ENCODE peak calls at places on chromosomes 3 and 15, in six cellular contexts. H is psoas muscle, Q is GM23338, D is uterus, B is heart left ventricle, V is dorsolateral prefrontal cortex. P is an unnamed sample.

GRCh38 chr15:40063563-40064011 is 24.6 kb upstream of the SRP14 start:
- DNase-seq in H (peak; percentile 69), Q (no peak), D (no peak), B (no peak), V (no peak), P (no peak)

GRCh38 chr3:31035681-31036080 is 141.2 kb upstream of the GADL1 start:
- DNase-seq in H (no peak), Q (no peak), D (no peak), B (no peak), V (no peak), P (no peak)

GRCh38 chr15:57861039-57861638 is 154.6 kb downstream of the POLR2M start:
- DNase-seq in H (no peak), Q (peak; percentile 76), D (no peak), B (no peak), V (no peak), P (peak; percentile 57)

GRCh38 chr3:55873523-55874254 is 386.6 kb upstream of the WNT5A start:
- DNase-seq in H (no peak), Q (no peak), D (no peak), B (no peak), V (no peak), P (no peak)

GRCh38 chr3:133152056-133152455 is 113.9 kb downstream of the TMEM108 start:
- DNase-seq in H (no peak), Q (no peak), D (no peak), B (no peak), V (no peak), P (no peak)

GRCh38 chr15:22265056-22265945 is 185.0 kb downstream of the OR4M2 start:
- DNase-seq in H (no peak), Q (no peak), D (no peak), B (no peak), V (no peak), P (no peak)

GRCh38 chr3:23017800-23018199 is 185.3 kb upstream of the UBE2E2 start:
- DNase-seq in H (no peak), Q (no peak), D (no peak), B (no peak), V (no peak), P (no peak)

GRCh38 chr3:16350041-16350952 is 85.3 kb downstream of the OXNAD1 start:
- DNase-seq in H (no peak), Q (no peak), D (no peak), B (no peak), V (no peak), P (peak; percentile 79)

GRCh38 chr15:91302588-91303439 is 202.8 kb downstream of the SV2B start:
- DNase-seq in H (no peak), Q (peak; percentile 92), D (no peak), B (no peak), V (no peak), P (peak; percentile 63)

DNA sequence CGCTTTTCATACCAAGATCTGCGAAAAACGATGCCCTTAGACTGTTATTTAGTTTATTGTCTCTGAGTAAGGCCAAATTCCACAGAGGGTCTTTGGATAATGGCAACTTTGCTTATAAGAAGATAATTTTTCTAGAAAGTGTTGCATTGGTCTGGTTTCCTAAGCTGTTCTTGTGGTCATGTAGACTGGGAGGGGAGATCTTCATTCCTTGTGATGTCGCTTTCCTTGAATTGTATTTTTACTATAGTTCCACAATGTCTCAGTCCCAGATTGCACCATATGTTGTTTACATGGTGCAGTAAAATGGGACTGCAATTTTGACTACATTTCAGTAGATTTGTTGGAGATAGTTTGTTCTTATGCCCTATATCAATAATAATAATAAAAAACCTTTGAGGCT is 28.8 kb upstream of the ST3GAL6 start:
- DNase-seq in H (no peak), Q (no peak), D (no peak), B (no peak), V (no peak), P (no peak)
- H3K4me3 ChIP-seq in H (peak overlapping the region; percentile 93), Q (peak overlapping the region; percentile 63), D (peak overlapping the region; percentile 59), B (peak overlapping the region; percentile 96), V (peak overlapping the region; percentile 85), P (peak overlapping the region; percentile 73)

DNA sequence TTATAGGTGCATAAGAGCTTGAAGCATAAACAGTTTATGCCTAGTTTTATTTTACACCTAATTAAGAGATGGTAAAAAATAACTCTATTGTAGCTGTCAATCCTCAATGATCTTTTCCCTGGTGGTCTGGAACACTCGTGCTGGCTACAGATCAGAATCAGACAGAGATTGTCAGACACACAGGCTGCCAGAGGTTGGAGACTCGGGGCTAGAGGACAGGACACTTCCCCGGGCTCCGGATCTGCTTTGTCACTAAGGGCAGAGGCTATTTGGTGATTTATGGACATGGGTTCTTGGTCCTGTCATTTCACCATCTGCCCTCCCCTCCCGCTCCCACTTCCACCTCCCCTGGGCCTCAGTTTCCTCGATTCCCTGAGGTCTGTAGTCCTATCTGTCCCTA is 16.5 kb upstream of the FAM174B start:
- DNase-seq in H (no peak), Q (no peak), D (no peak), B (no peak), V (no peak), P (no peak)
- TF ChIP-seq CTCF in H (no peak), Q (no peak), D (no peak), B (no peak), V (no peak), P (no peak)

DNA sequence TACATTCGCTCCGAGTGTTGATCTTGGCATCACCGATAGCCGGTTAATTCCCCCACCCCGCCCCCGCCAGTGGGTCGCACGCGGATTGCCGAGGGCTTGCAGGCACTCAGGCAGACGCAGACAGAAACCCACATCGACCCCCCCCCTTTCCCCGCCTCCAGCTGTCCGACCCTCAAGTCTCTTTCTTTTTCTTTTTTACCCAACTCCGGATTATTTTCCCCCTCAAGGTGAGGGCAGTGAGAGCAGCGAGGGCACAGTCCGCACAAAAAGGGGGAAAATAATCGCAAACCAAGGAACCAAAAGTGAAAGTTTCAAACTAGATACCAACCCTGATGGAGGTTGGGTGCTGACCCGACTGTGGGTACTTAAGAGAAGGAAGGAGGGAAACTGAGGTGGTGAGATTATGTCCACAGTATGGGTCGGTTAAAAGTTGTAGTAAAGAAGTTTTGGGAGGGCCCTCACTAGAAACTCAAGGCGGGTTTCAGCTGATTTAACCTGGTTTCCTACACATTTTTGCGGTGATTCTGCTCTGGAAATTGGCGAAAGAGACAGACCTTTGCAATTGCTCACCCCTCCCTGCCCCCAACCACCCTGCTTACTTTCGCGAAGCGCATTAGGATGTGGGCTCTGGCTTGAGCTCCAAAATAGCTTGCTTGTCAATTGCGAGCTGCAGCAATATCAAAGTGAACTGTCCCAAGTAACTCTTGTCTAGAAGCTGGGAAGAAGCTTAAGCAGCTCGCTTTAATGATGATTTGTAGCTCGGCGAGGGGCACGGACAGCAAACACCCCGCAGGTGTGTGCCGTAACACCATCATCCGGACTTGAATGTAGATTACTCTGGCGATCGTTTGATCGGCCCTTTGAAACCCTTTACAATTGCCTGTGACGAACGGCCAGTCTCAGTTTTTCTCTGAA is 15.7 kb downstream of the SOX2 start:
- DNase-seq in H (no peak), Q (peak; percentile 74), D (no peak), B (no peak), V (no peak), P (no peak)
- H3K4me3 ChIP-seq in H (peak overlapping the region; percentile 43), Q (peak overlapping the region; percentile 61), D (no peak overlapping the region), B (peak overlapping the region; percentile 35), V (peak overlapping the region; percentile 59), P (peak overlapping the region; percentile 44)

DNA sequence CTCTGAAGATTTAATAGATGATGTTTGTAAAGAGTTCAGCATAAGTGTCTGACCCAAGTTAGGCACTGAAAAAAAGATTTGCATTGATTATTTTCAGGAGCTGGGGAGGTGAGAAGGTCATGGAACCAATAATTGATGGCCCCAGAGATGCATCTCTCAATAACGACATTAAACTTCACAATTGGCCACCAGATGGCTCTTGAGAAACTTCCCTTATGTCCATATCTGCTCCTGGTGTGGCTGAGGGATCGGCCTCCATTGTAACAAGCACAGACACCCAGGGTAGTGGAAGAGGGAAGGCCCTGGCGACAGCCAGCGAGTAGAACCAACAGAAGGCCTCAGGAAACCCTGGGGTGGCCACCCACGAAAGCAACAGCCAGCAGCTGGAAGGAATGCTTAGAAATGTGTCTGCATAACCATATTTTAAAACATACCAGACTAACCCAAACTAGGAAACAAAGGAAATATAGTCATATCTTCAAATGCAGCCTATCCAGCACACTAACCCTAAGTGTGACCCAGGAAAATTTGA is 536.7 kb downstream of the SOX2 start:
- DNase-seq in H (no peak), Q (no peak), D (no peak), B (no peak), V (no peak), P (no peak)
- TF ChIP-seq CTCF in H (no peak), Q (peak; percentile 34), D (no peak), B (no peak), V (no peak), P (peak; percentile 24)

GRCh38 chr3:81198766-81199165 is 562.7 kb downstream of the GBE1 start:
- DNase-seq in H (no peak), Q (no peak), D (no peak), B (no peak), V (no peak), P (no peak)
- H3K4me3 ChIP-seq in H (no peak overlapping the region), Q (no peak overlapping the region), D (no peak overlapping the region), B (no peak overlapping the region), V (no peak overlapping the region), P (no peak overlapping the region)

GRCh38 chr3:131849640-131850039 is 185.2 kb downstream of the CPNE4 start:
- DNase-seq in H (no peak), Q (no peak), D (no peak), B (no peak), V (no peak), P (no peak)
- TF ChIP-seq CTCF in H (no peak), Q (no peak), D (no peak), B (no peak), V (no peak), P (no peak)

GRCh38 chr3:149753717-149754116 is 1.4 kb upstream of the COMMD2 start:
- DNase-seq in H (no peak), Q (no peak), D (no peak), B (no peak), V (no peak), P (no peak)
- H3K4me3 ChIP-seq in H (no peak overlapping the region), Q (no peak overlapping the region), D (no peak overlapping the region), B (no peak overlapping the region), V (no peak overlapping the region), P (no peak overlapping the region)

GRCh38 chr3:119530418-119530817 is 29.0 kb downstream of the CD80 start:
- DNase-seq in H (no peak), Q (no peak), D (no peak), B (no peak), V (no peak), P (no peak)

GRCh38 chr3:119527731-119528130 is 29.4 kb downstream of the TIMMDC1 start:
- DNase-seq in H (no peak), Q (no peak), D (no peak), B (no peak), V (no peak), P (no peak)

GRCh38 chr3:119529883-119530282 is 29.5 kb downstream of the CD80 start:
- DNase-seq in H (no peak), Q (no peak), D (no peak), B (no peak), V (no peak), P (no peak)

DNA sequence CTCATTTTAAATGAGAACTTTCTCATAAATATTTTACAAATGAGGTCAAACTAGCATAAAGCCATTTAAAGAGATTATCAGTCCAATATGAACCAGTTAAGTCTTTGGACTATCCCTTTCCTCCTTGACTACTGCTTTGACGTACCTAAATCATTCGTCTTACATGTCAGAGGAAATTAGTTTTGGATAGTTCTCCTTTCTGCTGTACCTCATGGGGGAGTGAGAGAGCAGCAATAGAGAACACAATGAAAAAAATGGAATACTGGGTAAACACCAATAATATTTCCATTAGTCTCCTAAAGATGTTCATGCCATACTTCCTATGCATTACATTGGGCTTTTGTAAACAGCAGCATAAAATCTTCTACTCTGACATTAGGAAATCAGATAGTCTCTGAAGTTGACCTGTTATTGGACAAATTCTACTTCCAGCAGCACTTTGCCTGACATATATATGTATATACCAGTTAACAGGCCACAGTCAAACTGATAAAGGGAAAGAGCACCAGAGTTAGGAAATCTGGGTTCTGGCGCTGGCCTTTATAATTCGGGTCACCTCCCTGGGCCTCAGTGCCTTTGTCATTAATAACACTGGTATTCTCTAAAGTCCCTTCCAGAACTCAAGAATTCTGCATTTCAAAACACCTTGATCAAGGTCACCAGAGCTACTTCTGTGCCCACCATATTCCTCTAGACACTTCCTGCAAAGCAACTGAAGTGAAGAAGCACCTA is 26.8 kb downstream of the TIMMDC1 start:
- DNase-seq in H (no peak), Q (peak; percentile 36), D (no peak), B (no peak), V (no peak), P (no peak)
- TF ChIP-seq CTCF in H (peak; percentile 53), Q (peak; percentile 44), D (peak; percentile 19), B (peak; percentile 44), V (peak; percentile 23), P (peak; percentile 51)